ENCODE peak calls at places on chromosomes 5 and 9, in eight cellular contexts. Q is stimulated activated CD4-positive, alpha-beta T cell treated with anti-CD3 and anti-CD28 coated beads, Interleukin-12 subunit alpha, Interleukin-12 subunit beta, amount 100 ng/mL, for 24 hours; R is astrocyte of the hippocampus; A is K562; M is activated naive CD8-positive, alpha-beta T cell treated with anti-CD3 and anti-CD28 coated beads for 36 hours; C is HEK293T; U is NCI-H345; X is T47D. Z is an unnamed sample.

GRCh38 chr9:91723420-91724067 is 226.5 kb downstream of the ROR2 start:
- DNase-seq in Q (no peak), R (no peak), A (no peak), M (no peak), C (no peak), U (no peak), X (no peak), Z (no peak)

GRCh38 chr5:133933169-133933509 is 35.3 kb downstream of the C5orf15 start:
- DNase-seq in Q (no peak), R (peak; percentile 31), A (no peak), M (no peak), C (no peak), U (no peak), X (no peak), Z (no peak)

GRCh38 chr5:86917117-86917579 is 299.4 kb downstream of the COX7C start:
- DNase-seq in Q (no peak), R (peak; percentile 66), A (peak; percentile 3), M (no peak), C (peak; percentile 9), U (no peak), X (peak; percentile 20), Z (peak; percentile 19)

GRCh38 chr9:131524578-131525315 is 6.3 kb downstream of the UCK1 start:
- DNase-seq in Q (no peak), R (peak; percentile 47), A (no peak), M (no peak), C (no peak), U (no peak), X (no peak), Z (no peak)

GRCh38 chr5:180366303-180366702 is 13.2 kb upstream of the GFPT2 start:
- DNase-seq in Q (no peak), R (peak; percentile 31), A (no peak), M (no peak), C (no peak), U (no peak), X (no peak), Z (no peak)

GRCh38 chr5:106940986-106941385 is 729.8 kb downstream of the EFNA5 start:
- DNase-seq in Q (no peak), R (peak; percentile 34), A (no peak), M (no peak), C (no peak), U (no peak), X (no peak), Z (no peak)

GRCh38 chr9:137017791-137018497 is 10.1 kb downstream of the ABCA2 start:
- DNase-seq in Q (no peak), R (no peak), A (no peak), M (no peak), C (no peak), U (no peak), X (no peak), Z (no peak)

GRCh38 chr5:129003232-129003631 is 37.9 kb downstream of the SLC27A6 start:
- DNase-seq in Q (no peak), R (peak; percentile 25), A (peak; percentile 20), M (no peak), C (no peak), U (no peak), X (no peak), Z (no peak)

GRCh38 chr9:97714435-97714834 is 17.3 kb upstream of the XPA start:
- DNase-seq in Q (no peak), R (peak; percentile 64), A (no peak), M (no peak), C (no peak), U (no peak), X (no peak), Z (no peak)

GRCh38 chr9:37974506-37975173 is 70.7 kb upstream of the SLC25A51 start:
- DNase-seq in Q (no peak), R (no peak), A (no peak), M (no peak), C (no peak), U (no peak), X (no peak), Z (no peak)

GRCh38 chr5:179196420-179197079 is 136.4 kb downstream of the ZNF354C start:
- DNase-seq in Q (no peak), R (no peak), A (no peak), M (no peak), C (no peak), U (no peak), X (no peak), Z (no peak)

GRCh38 chr5:8470489-8470888 is 601.5 kb downstream of the MTRR start:
- DNase-seq in Q (no peak), R (no peak), A (no peak), M (no peak), C (no peak), U (no peak), X (no peak), Z (no peak)

GRCh38 chr5:150511641-150512367 is 3.9 kb downstream of the NDST1 start:
- DNase-seq in Q (no peak), R (peak; percentile 78), A (peak; percentile 67), M (no peak), C (no peak), U (no peak), X (no peak), Z (no peak)

GRCh38 chr5:178519155-178519554 is 71.0 kb downstream of the COL23A1 start:
- DNase-seq in Q (no peak), R (no peak), A (no peak), M (no peak), C (no peak), U (no peak), X (no peak), Z (no peak)

GRCh38 chr5:147417133-147417813 is 92.6 kb downstream of the DPYSL3 start:
- DNase-seq in Q (no peak), R (peak; percentile 94), A (no peak), M (no peak), C (no peak), U (peak; percentile 15), X (no peak), Z (no peak)

GRCh38 chr5:119063579-119064379 is 7.1 kb upstream of the DMXL1 start:
- DNase-seq in Q (no peak), R (no peak), A (peak; percentile 55), M (no peak), C (peak; percentile 14), U (no peak), X (no peak), Z (no peak)

GRCh38 chr9:122131401-122131921 is 28.1 kb downstream of the NDUFA8 start:
- DNase-seq in Q (no peak), R (peak; percentile 66), A (no peak), M (no peak), C (no peak), U (peak; percentile 54), X (no peak), Z (no peak)

GRCh38 chr9:30944233-30944585 is 1440.2 kb upstream of the ACO1 start:
- DNase-seq in Q (no peak), R (no peak), A (no peak), M (no peak), C (no peak), U (no peak), X (no peak), Z (no peak)

GRCh38 chr5:151923865-151924264 is 786 bp downstream of the GLRA1 start:
- DNase-seq in Q (no peak), R (peak; percentile 18), A (peak; percentile 22), M (no peak), C (peak; percentile 52), U (no peak), X (peak; percentile 26), Z (no peak)

GRCh38 chr9:131048332-131048731 is 39.4 kb downstream of the LAMC3 start:
- DNase-seq in Q (no peak), R (no peak), A (no peak), M (no peak), C (no peak), U (no peak), X (no peak), Z (no peak)

GRCh38 chr9:121645003-121645402 is 6.4 kb upstream of the DAB2IP start:
- DNase-seq in Q (no peak), R (peak; percentile 28), A (no peak), M (no peak), C (no peak), U (no peak), X (no peak), Z (no peak)